ENCODE peak calls at places on chromosome 21, in eight cellular contexts. L is stimulated activated CD8-positive, alpha-beta memory T cell treated with anti-CD3 and anti-CD28 coated beads, Interleukin-7, amount 100 ng/mL, for 1 hour; H is activated gamma-delta T cell treated with Interleukin-2 at 50 U/mL for 16 hours; R is HEK293T; X is NT2/D1; T is immature natural killer cell; D is HepG2; U is AG09309. M is an unnamed sample.

GRCh38 chr21:45517249-45518065 is 24.8 kb downstream of the SLC19A1 start:
- DNase-seq in L (no peak), H (no peak), R (no peak), X (no peak), T (no peak), D (no peak), U (no peak), M (no peak)

GRCh38 chr21:46040707-46041106 is 57.2 kb upstream of the COL6A2 start:
- DNase-seq in L (no peak), H (no peak), R (no peak), X (no peak), T (no peak), D (no peak), U (no peak), M (no peak)

GRCh38 chr21:35329940-35330670 is 281.0 kb upstream of the RUNX1 start:
- DNase-seq in L (no peak), H (no peak), R (no peak), X (no peak), T (no peak), D (no peak), U (no peak), M (no peak)

GRCh38 chr21:45467221-45467779 is 62.3 kb downstream of the COL18A1 start:
- DNase-seq in L (no peak), H (no peak), R (no peak), X (no peak), T (no peak), D (no peak), U (no peak), M (no peak)

GRCh38 chr21:43318841-43319781 is 107.8 kb downstream of the SIK1 start:
- DNase-seq in L (no peak), H (no peak), R (no peak), X (no peak), T (no peak), D (no peak), U (no peak), M (no peak)

GRCh38 chr21:42575111-42575510 is 61.5 kb downstream of the SLC37A1 start:
- DNase-seq in L (no peak), H (no peak), R (no peak), X (no peak), T (no peak), D (no peak), U (no peak), M (no peak)

GRCh38 chr21:45724994-45725843 is 81.7 kb downstream of the PCBP3 start:
- DNase-seq in L (no peak), H (no peak), R (no peak), X (no peak), T (no peak), D (no peak), U (no peak), M (no peak)

GRCh38 chr21:17539323-17539722 is 26.5 kb downstream of the CXADR start:
- DNase-seq in L (no peak), H (no peak), R (no peak), X (no peak), T (no peak), D (no peak), U (no peak), M (no peak)

GRCh38 chr21:45570826-45571601 is 28.8 kb upstream of the SLC19A1 start:
- DNase-seq in L (no peak), H (no peak), R (no peak), X (no peak), T (no peak), D (no peak), U (peak), M (peak)

GRCh38 chr21:38343691-38344090 is 86.9 kb downstream of the KCNJ15 start:
- DNase-seq in L (no peak), H (no peak), R (no peak), X (no peak), T (no peak), D (no peak), U (no peak), M (peak)

GRCh38 chr21:33374080-33374873 is 28.9 kb upstream of the IFNGR2 start:
- DNase-seq in L (no peak), H (peak), R (peak), X (peak), T (peak), D (peak), U (no peak), M (no peak)

GRCh38 chr21:26070822-26071425 is 99.6 kb downstream of the APP start:
- DNase-seq in L (no peak), H (peak), R (no peak), X (no peak), T (no peak), D (no peak), U (peak), M (peak)

GRCh38 chr21:43611598-43612369 is 47.5 kb downstream of the HSF2BP start:
- DNase-seq in L (no peak), H (peak), R (peak), X (peak), T (peak), D (peak), U (no peak), M (peak)

GRCh38 chr21:45819478-45820170 is 161.9 kb upstream of the COL6A1 start:
- DNase-seq in L (no peak), H (no peak), R (no peak), X (no peak), T (no peak), D (no peak), U (no peak), M (no peak)

GRCh38 chr21:43328171-43328570 is 98.8 kb downstream of the SIK1 start:
- DNase-seq in L (no peak), H (no peak), R (no peak), X (no peak), T (no peak), D (no peak), U (no peak), M (no peak)

GRCh38 chr21:45990741-45991605 is 9.4 kb downstream of the COL6A1 start:
- DNase-seq in L (no peak), H (peak), R (no peak), X (no peak), T (no peak), D (no peak), U (no peak), M (no peak)

M was measured in AG08396.